ENCODE peak calls at places on chromosomes 11 and 22, in eight cellular contexts. Z is fibroblast of lung; V is coronary artery; K is substantia nigra; M is RWPE1; P is neural progenitor cell; I is K562; N is CD8-positive, alpha-beta memory T cell. D is an unnamed sample.

GRCh38 chr11:47705722-47706121 is 9.4 kb downstream of the AGBL2 start:
- DNase-seq in V (no peak), M (no peak), K (no peak), I (peak), Z (no peak), N (no peak), P (no peak), D (no peak)

GRCh38 chr22:50550395-50550794 is 4.7 kb downstream of the KLHDC7B start:
- DNase-seq in N (no peak), I (no peak), P (no peak), M (no peak), V (no peak), K (no peak), Z (no peak), D (no peak)

GRCh38 chr11:128814856-128815705 is 52.0 kb downstream of the KCNJ1 start:
- DNase-seq in V (no peak), K (no peak), P (peak), Z (peak), N (no peak), I (peak), M (peak), D (peak)

GRCh38 chr11:2570841-2571597 is 126.2 kb downstream of the KCNQ1 start:
- DNase-seq in I (no peak), P (no peak), Z (no peak), K (no peak), M (no peak), V (no peak), N (no peak), D (no peak)

GRCh38 chr11:32310218-32310601 is 125.1 kb downstream of the WT1 start:
- DNase-seq in I (no peak), N (no peak), P (no peak), V (no peak), M (no peak), Z (peak), K (no peak), D (no peak)

GRCh38 chr11:6443269-6444003 is 2.6 kb upstream of the HPX start:
- DNase-seq in P (peak), Z (peak), N (peak), V (no peak), K (peak), I (peak), M (peak), D (peak)

GRCh38 chr11:63917685-63918523 is 940 bp upstream of the RCOR2 start:
- DNase-seq in Z (no peak), P (peak), I (peak), K (peak), V (peak), M (no peak), N (peak), D (no peak)

GRCh38 chr11:68090706-68091105 is 30.5 kb downstream of the CHKA start:
- DNase-seq in V (no peak), I (no peak), P (no peak), Z (peak), N (no peak), M (no peak), K (peak), D (no peak)

GRCh38 chr22:46131151-46131587 is 19.2 kb upstream of the PPARA start:
- DNase-seq in Z (no peak), P (peak), I (peak), N (no peak), V (no peak), M (no peak), K (no peak), D (peak)

GRCh38 chr22:46126853-46127385 is 23.4 kb upstream of the PPARA start:
- DNase-seq in V (no peak), K (no peak), P (no peak), N (no peak), Z (no peak), M (no peak), I (no peak), D (no peak)

GRCh38 chr22:46127556-46127955 is 22.8 kb upstream of the PPARA start:
- DNase-seq in Z (no peak), V (no peak), I (no peak), M (no peak), N (no peak), K (no peak), P (no peak), D (no peak)

GRCh38 chr22:46128606-46129005 is 21.7 kb upstream of the PPARA start:
- DNase-seq in I (no peak), P (no peak), M (no peak), K (no peak), V (no peak), Z (no peak), N (no peak), D (no peak)

GRCh38 chr22:46129390-46130041 is 20.8 kb upstream of the PPARA start:
- DNase-seq in M (no peak), N (no peak), K (no peak), P (no peak), V (no peak), Z (no peak), I (no peak), D (no peak)
- H3K27ac ChIP-seq in M (no peak), N (no peak), K (peak), P (no peak), V (peak), Z (no peak), I (no peak), D (no peak)

GRCh38 chr11:29507381-29507780 is 509.4 kb downstream of the KCNA4 start:
- DNase-seq in M (no peak), I (no peak), V (no peak), Z (no peak), P (no peak), K (no peak), N (no peak), D (no peak)
- H3K27ac ChIP-seq in M (no peak), I (no peak), V (no peak), Z (no peak), P (no peak), K (no peak), N (no peak), D (no peak)

GRCh38 chr11:11992813-11993212 is 15.6 kb downstream of the DKK3 start:
- DNase-seq in K (no peak), N (no peak), V (no peak), M (no peak), I (no peak), P (no peak), Z (no peak), D (no peak)
- H3K27ac ChIP-seq in K (no peak), N (no peak), V (no peak), M (no peak), I (no peak), P (no peak), Z (no peak), D (no peak)

GRCh38 chr11:111936045-111936400 is 1.1 kb upstream of the DIXDC1 start:
- DNase-seq in K (no peak), M (no peak), N (no peak), I (no peak), V (no peak), P (no peak), Z (no peak), D (no peak)

GRCh38 chr11:111933872-111934271 is 3.3 kb upstream of the DIXDC1 start:
- DNase-seq in P (no peak), N (no peak), Z (peak), K (no peak), V (no peak), I (no peak), M (no peak), D (no peak)

GRCh38 chr11:111937461-111937769 is 272 bp downstream of the DIXDC1 start:
- DNase-seq in N (no peak), M (no peak), I (no peak), Z (no peak), K (no peak), P (no peak), V (no peak), D (no peak)

GRCh38 chr11:111934301-111934700 is 2.8 kb upstream of the DIXDC1 start:
- DNase-seq in P (no peak), I (no peak), V (peak), K (no peak), M (no peak), N (no peak), Z (no peak), D (no peak)

GRCh38 chr11:111935331-111936044 is 1.7 kb upstream of the DIXDC1 start:
- DNase-seq in Z (no peak), K (no peak), V (no peak), M (no peak), P (no peak), I (no peak), N (no peak), D (no peak)
- H3K27ac ChIP-seq in Z (no peak), K (peak), V (peak), M (no peak), P (no peak), I (no peak), N (no peak), D (no peak)

DNA sequence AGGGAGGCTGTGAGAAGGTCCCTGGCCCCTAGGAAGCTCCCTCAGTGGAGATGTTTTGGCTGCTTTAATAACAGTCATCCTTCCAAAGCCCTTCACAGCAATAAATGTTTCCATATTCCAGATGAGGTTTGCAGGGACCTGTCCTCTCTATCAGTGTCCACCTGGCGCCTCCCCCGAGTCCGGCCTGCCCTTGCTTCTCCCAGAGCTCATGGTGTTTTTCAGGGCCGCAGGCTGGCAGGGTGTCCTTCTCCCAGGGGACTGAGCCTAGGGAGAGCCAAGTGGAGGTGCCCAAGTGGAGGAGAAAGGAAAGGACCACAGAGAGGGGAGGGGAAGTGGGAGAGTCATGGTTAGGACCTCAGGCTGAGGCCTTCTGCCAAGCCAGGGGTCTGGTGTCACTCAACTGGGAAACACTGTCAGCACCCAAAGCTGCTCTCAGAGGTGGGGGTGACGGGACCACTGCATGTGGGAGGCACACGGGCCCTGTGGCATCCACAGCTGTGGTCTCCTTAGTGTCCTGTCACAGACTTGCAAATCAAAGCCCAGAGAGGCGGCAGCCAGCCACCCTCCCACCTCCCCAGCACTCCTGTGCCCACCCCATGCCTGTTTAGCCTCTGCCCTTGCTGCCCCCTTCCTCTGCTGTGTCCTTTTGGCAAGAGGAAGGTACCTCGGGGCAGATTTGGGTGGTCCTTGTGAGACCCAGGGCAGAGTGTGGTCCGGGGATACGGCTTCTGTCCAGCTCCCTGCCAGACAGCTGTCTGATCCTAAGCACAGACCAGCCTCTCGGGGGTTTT is 6.4 kb downstream of the DERL3 start:
- DNase-seq in K (no peak), V (peak), I (no peak), Z (no peak), P (no peak), M (no peak), N (no peak), D (no peak)
- H3K27ac ChIP-seq in K (peak), V (no peak), I (no peak), Z (no peak), P (no peak), M (peak), N (no peak), D (no peak)

GRCh38 chr11:9315078-9315688 is 790 bp upstream of the TMEM41B start:
- DNase-seq in I (peak), V (no peak), N (no peak), K (no peak), M (no peak), Z (peak), P (peak), D (no peak)
- H3K27ac ChIP-seq in I (peak), V (peak), N (peak), K (peak), M (peak), Z (peak), P (peak), D (peak)

DNA sequence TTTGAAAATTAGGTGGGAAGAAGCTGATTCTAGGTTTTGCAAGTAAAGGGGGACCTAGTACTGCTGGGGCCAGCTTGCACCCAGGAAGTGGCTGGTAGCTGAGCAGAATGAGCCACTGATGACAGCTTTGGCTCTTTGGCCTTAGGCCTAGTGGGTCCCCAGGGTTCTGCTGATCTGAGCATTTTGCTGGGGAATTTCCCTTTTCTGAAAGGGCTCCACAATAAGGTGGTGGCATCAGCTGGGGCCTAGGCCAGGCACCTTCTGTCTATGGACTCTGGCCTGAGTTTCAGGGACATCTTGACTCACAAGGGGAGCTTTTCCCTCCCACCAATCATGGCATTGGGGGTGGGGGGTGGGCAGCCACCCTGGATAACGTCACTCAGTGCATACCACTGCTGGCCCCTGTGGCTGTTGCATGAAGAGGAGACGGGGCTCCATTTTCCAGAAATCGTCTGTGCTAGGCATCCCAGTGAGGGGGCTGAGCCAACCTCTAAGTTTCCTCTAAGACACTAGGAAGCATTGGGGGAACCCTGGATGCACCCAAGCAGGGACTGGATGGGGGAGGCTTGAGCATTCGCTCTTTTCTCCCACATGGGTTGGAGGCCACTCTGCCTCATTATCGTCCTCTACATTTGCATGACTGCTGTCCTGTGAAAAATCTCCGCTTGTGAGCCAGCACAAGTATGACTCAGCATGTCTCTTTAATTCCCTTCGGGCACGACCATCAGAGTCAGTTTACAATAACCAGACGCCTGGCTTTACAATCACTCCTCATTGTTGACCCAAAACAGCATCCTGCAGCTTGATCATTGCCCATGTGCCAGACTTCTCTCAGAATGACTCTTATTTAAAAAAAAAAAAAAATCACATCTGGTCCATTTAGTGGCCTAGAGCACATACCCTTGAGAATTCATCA is 145.0 kb upstream of the THY1 start:
- DNase-seq in K (no peak), V (no peak), Z (peak), I (peak), P (no peak), M (no peak), N (no peak), D (no peak)
- H3K27ac ChIP-seq in K (peak), V (no peak), Z (no peak), I (no peak), P (no peak), M (no peak), N (no peak), D (no peak)

DNA sequence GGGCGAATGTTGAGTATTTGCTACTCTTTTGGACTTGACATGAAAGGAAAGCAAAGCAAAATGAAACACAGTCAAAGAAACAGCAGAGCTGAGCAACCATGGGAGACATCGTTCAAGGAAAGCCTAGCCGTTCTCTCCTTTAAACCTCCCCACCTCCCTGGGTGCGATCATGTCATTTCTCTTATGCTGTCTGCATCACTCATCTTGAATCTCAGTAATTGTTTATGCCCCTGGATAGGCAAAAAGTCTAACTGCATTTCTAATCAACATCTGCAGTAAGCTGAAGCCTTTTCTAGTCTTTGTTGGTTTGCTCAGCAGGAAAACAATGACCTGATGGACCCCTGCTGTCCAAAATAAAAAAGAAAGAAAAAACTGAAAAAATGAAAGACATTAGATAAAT is 107.0 kb downstream of the MSANTD4 start:
- DNase-seq in M (no peak), Z (no peak), I (no peak), V (no peak), P (peak), N (no peak), K (no peak), D (no peak)
- H3K27ac ChIP-seq in M (no peak), Z (no peak), I (no peak), V (no peak), P (peak), N (no peak), K (peak), D (no peak)

GRCh38 chr22:20242393-20243175 is 25.5 kb downstream of the RTN4R start:
- DNase-seq in I (no peak), P (no peak), K (no peak), V (no peak), Z (no peak), N (peak), M (no peak), D (no peak)
- H3K27ac ChIP-seq in I (no peak), P (no peak), K (peak), V (no peak), Z (no peak), N (peak), M (peak), D (no peak)

GRCh38 chr11:111476961-111477360 is 35.2 kb downstream of the BTG4 start:
- DNase-seq in P (no peak), I (no peak), M (no peak), Z (no peak), V (no peak), K (no peak), N (no peak), D (no peak)

GRCh38 chr11:111469200-111469599 is 43.0 kb downstream of the BTG4 start:
- DNase-seq in V (peak), K (no peak), Z (no peak), I (no peak), N (no peak), P (no peak), M (no peak), D (no peak)

GRCh38 chr11:111474432-111474831 is 37.8 kb downstream of the BTG4 start:
- DNase-seq in V (no peak), K (no peak), Z (no peak), P (no peak), N (no peak), I (no peak), M (no peak), D (no peak)

GRCh38 chr11:111476366-111476765 is 35.8 kb downstream of the BTG4 start:
- DNase-seq in Z (peak), V (no peak), K (no peak), P (no peak), N (no peak), I (no peak), M (no peak), D (no peak)

DNA sequence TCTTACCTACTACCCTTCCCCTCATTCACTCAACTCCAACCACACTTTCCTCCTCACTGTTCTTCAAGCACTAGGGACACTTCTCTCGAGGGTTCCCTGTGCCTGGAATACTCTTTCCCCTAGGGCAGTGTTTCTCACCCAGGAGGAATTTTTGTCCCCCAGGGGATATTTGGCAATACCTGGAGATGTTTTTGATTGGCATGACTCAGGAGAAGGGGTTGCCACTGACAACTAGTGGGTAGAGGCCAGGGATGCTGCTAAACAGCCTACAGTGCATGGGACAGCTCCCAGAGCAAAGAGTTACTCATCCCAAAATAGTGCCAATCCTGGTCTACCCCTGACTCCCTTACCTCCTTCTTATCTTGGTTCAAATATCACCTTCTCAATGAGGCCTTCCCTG is 40.0 kb downstream of the BTG4 start:
- DNase-seq in Z (no peak), M (peak), N (no peak), P (no peak), I (no peak), K (no peak), V (no peak), D (no peak)
- H3K27ac ChIP-seq in Z (no peak), M (no peak), N (no peak), P (no peak), I (no peak), K (no peak), V (no peak), D (no peak)